ENCODE peak calls at places on chromosomes 4 and X, in seven cellular contexts. B is NCI-H524, C is iPS DF 19.7, W is GOT3, U is sigmoid colon, D is fibroblast of the aortic adventitia, F is occipital lobe. K is an unnamed sample.

GRCh38 chrX:14641681-14642655 is 112.6 kb downstream of the GLRA2 start:
- DNase-seq in B (no peak), C (no peak), W (no peak), U (no peak), D (no peak), F (no peak), K (no peak)

GRCh38 chrX:76802698-76803097 is 375.2 kb downstream of the MAGEE1 start:
- DNase-seq in B (no peak), C (no peak), W (no peak), U (no peak), D (peak; percentile 4), F (no peak), K (no peak)

GRCh38 chrX:56803849-56804681 is 75.0 kb downstream of the NBDY start:
- DNase-seq in B (no peak), C (no peak), W (no peak), U (no peak), D (no peak), F (no peak), K (no peak)

GRCh38 chr4:55216871-55217635 is 91.7 kb upstream of the KDR start:
- DNase-seq in B (peak; percentile 89), C (no peak), W (no peak), U (no peak), D (no peak), F (no peak), K (no peak)

GRCh38 chr4:107818301-107818910 is 6.3 kb upstream of the SGMS2 start:
- DNase-seq in B (peak; percentile 63), C (no peak), W (no peak), U (no peak), D (no peak), F (no peak), K (no peak)

GRCh38 chr4:12144051-12144450 is 715.4 kb upstream of the HS3ST1 start:
- DNase-seq in B (no peak), C (no peak), W (no peak), U (no peak), D (no peak), F (no peak), K (no peak)

GRCh38 chr4:33577798-33578197 is 2666.5 kb downstream of the ARAP2 start:
- DNase-seq in B (no peak), C (no peak), W (no peak), U (no peak), D (no peak), F (no peak), K (no peak)

GRCh38 chr4:186839122-186840037 is 115.7 kb upstream of the FAT1 start:
- DNase-seq in B (no peak), C (no peak), W (no peak), U (peak; percentile 69), D (peak; percentile 86), F (no peak), K (no peak)

GRCh38 chr4:54063224-54063623 is 1.2 kb downstream of the CHIC2 start:
- DNase-seq in B (no peak), C (no peak), W (no peak), U (no peak), D (peak; percentile 67), F (no peak), K (no peak)

GRCh38 chrX:66760648-66761047 is 121.8 kb upstream of the EDA2R start:
- DNase-seq in B (no peak), C (no peak), W (no peak), U (no peak), D (peak; percentile 2), F (no peak), K (no peak)

GRCh38 chrX:40100141-40100536 is 2.4 kb upstream of the BCOR start:
- DNase-seq in B (no peak), C (no peak), W (no peak), U (no peak), D (no peak), F (no peak), K (no peak)